ENCODE peak calls at places on chromosomes 11 and 22, in ten cellular contexts. O is H9, N is GM23338, T is fibroblast of lung, Z is dorsolateral prefrontal cortex, D is fibroblast of mammary gland, G is GM10248, V is mucosa of descending colon, R is MCF 10A, C is AG04449. Y is an unnamed sample.

GRCh38 chr22:39631381-39631780 is 60.8 kb downstream of the CACNA1I start:
- DNase-seq in O (no peak), N (no peak), T (no peak), Z (no peak), D (no peak), G (no peak), V (no peak), R (no peak), C (no peak), Y (no peak)

GRCh38 chr22:27467039-27467438 is 334.5 kb downstream of the MN1 start:
- DNase-seq in O (no peak), N (no peak), T (no peak), Z (no peak), D (no peak), G (no peak), V (no peak), R (no peak), C (no peak), Y (no peak)

GRCh38 chr11:130344846-130345245 is 30.1 kb upstream of the ZBTB44 start:
- DNase-seq in O (no peak), N (no peak), T (no peak), Z (no peak), D (no peak), G (no peak), V (no peak), R (no peak), C (no peak), Y (no peak)

GRCh38 chr11:69437001-69437875 is 44.2 kb upstream of the LINC01488 start:
- DNase-seq in O (peak), N (peak), T (no peak), Z (no peak), D (no peak), G (no peak), V (no peak), R (peak), C (no peak), Y (no peak)

GRCh38 chr22:45497746-45498145 is 4.9 kb upstream of the FBLN1 start:
- DNase-seq in O (no peak), N (no peak), T (peak), Z (no peak), D (no peak), G (no peak), V (no peak), R (no peak), C (no peak), Y (no peak)

GRCh38 chr22:37378642-37379058 is 48.6 kb downstream of the ELFN2 start:
- DNase-seq in O (no peak), N (no peak), T (no peak), Z (no peak), D (no peak), G (no peak), V (no peak), R (no peak), C (no peak), Y (no peak)

GRCh38 chr11:92168936-92169335 is 55.7 kb upstream of the FAT3 start:
- DNase-seq in O (no peak), N (no peak), T (no peak), Z (no peak), D (no peak), G (no peak), V (no peak), R (peak), C (no peak), Y (no peak)

GRCh38 chr11:93467054-93467453 is 76.1 kb downstream of the SMCO4 start:
- DNase-seq in O (no peak), N (no peak), T (no peak), Z (no peak), D (no peak), G (no peak), V (no peak), R (no peak), C (no peak), Y (no peak)

GRCh38 chr11:84022221-84022620 is 736.1 kb upstream of the CCDC90B start:
- DNase-seq in O (no peak), N (peak), T (peak), Z (no peak), D (no peak), G (no peak), V (no peak), R (no peak), C (no peak), Y (no peak)

GRCh38 chr22:49447837-49448236 is 379.8 kb downstream of the BRD1 start:
- DNase-seq in O (no peak), N (no peak), T (no peak), Z (no peak), D (no peak), G (no peak), V (no peak), R (no peak), C (no peak), Y (no peak)

GRCh38 chr22:49440931-49441330 is 386.7 kb downstream of the BRD1 start:
- DNase-seq in O (no peak), N (no peak), T (no peak), Z (no peak), D (no peak), G (no peak), V (no peak), R (no peak), C (no peak), Y (no peak)

GRCh38 chr22:49446145-49446758 is 381.4 kb downstream of the BRD1 start:
- DNase-seq in O (no peak), N (no peak), T (no peak), Z (no peak), D (no peak), G (no peak), V (no peak), R (no peak), C (no peak), Y (no peak)

GRCh38 chr22:49448546-49448945 is 379.1 kb downstream of the BRD1 start:
- DNase-seq in O (no peak), N (no peak), T (no peak), Z (peak), D (no peak), G (no peak), V (no peak), R (no peak), C (no peak), Y (no peak)

GRCh38 chr22:49444781-49445180 is 382.9 kb downstream of the BRD1 start:
- DNase-seq in O (no peak), N (no peak), T (no peak), Z (no peak), D (no peak), G (no peak), V (no peak), R (no peak), C (no peak), Y (no peak)
- TF ChIP-seq CTCF in O (no peak), N (no peak), T (no peak), Z (no peak), D (no peak), G (no peak), V (no peak), R (no peak), C (no peak), Y (no peak)

DNA sequence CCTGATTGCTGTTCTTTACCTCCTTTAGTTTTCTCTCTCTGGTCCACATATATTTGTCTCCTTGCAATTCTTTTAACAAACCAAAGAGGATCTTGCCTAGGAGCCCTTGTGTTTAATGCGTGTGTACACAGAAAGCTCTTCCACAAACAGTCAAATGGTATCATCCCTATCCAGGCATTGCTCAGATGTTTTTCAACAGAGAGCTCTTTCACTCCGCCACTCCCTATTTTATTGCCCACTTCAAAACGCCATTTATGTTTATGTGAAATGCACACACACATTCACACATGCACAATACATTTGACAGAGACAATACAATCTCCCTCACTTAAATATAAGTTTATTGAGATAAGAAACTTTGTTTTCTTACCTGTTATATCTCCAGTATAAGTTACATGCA is 4.7 kb downstream of the OR5AP2 start:
- DNase-seq in O (no peak), N (no peak), T (no peak), Z (no peak), D (no peak), G (no peak), V (no peak), R (no peak), C (no peak), Y (no peak)
- TF ChIP-seq CTCF in O (no peak), N (no peak), T (no peak), Z (no peak), D (no peak), G (no peak), V (no peak), R (no peak), C (no peak), Y (no peak)

GRCh38 chr11:41175304-41175972 is 284.0 kb downstream of the LRRC4C start:
- DNase-seq in O (no peak), N (peak), T (no peak), Z (no peak), D (no peak), G (no peak), V (no peak), R (peak), C (no peak), Y (no peak)
- TF ChIP-seq CTCF in O (peak), N (peak), T (no peak), Z (no peak), D (no peak), G (no peak), V (no peak), R (no peak), C (no peak), Y (no peak)

DNA sequence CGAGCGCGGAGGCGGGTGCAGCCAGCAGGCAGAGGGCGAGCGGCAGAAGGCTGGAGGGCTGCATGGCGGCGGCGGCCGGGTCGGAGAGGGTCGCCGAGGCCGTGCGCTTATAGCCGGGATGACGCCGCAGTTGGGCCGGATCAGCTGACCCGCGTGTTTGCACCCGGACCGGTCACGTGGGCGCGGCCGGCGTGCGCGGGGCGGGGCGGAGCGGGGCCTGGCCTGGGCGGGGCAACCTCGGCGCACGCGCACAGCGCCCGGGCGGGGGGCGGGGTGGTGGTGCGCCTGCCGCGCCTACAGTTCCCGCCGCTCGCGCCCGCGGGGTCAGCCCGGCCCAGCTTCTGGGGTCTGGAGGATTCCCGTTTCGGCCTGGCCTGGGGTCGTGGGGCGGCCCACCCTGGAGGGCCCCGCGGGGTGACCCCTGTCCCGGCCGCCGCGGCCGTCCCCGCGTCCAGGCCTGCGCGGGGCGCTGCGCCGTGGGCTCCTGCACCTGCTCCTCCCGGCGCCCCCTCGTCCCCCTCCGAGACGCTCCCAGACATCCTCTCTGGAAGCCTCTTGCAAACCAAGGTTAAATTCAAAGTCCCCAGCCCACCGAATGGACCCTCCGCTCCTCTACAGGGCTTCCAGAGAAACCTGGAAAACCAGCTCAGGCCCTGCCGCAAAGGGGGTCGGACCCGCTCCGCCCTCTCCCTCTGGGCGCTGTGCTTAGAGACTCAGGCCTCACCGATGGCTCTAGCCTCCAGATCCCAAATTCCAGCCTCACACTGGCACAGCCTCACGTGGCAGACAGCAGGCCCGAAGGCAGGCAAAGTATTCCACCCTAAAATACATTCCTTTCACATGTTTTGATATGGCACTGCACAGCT is at the start of gene CTSD:
- DNase-seq in O (peak), N (peak), T (peak), Z (peak), D (peak), G (peak), V (peak), R (peak), C (no peak), Y (peak)
- TF ChIP-seq CTCF in O (no peak), N (no peak), T (no peak), Z (no peak), D (no peak), G (no peak), V (no peak), R (no peak), C (no peak), Y (no peak)

GRCh38 chr22:43094085-43094484 is 4.9 kb upstream of the TTLL1 start:
- DNase-seq in O (peak), N (no peak), T (no peak), Z (no peak), D (no peak), G (no peak), V (peak), R (peak), C (no peak), Y (no peak)
- TF ChIP-seq CTCF in O (peak), N (peak), T (no peak), Z (no peak), D (no peak), G (no peak), V (no peak), R (no peak), C (no peak), Y (no peak)

Y was measured in omental fat pad.